ENCODE peak calls at places on chromosomes 16 and 17, in four cellular contexts. One of them, this sample, is unnamed.

GRCh38 chr16:74748042-74748709 is 26.4 kb downstream of the FA2H start:
- DNase-seq in upper lobe of right lung: no peak
- DNase-seq in heart right ventricle: no peak
- DNase-seq in endothelial cell of umbilical vein: no peak
- DNase-seq in this sample: no peak

GRCh38 chr17:40937384-40937819 is at the start of gene KRT23:
- DNase-seq in endothelial cell of umbilical vein: no peak
- DNase-seq in heart right ventricle: no peak
- DNase-seq in upper lobe of right lung: no peak
- DNase-seq in this sample: no peak

GRCh38 chr17:71432378-71433315 is 688.2 kb upstream of the SOX9 start:
- DNase-seq in endothelial cell of umbilical vein: no peak
- DNase-seq in heart right ventricle: no peak
- DNase-seq in upper lobe of right lung: no peak
- DNase-seq in this sample: no peak

GRCh38 chr16:2815299-2815771 is 1.7 kb upstream of the PRSS21 start:
- DNase-seq in heart right ventricle: no peak
- DNase-seq in upper lobe of right lung: peak
- DNase-seq in endothelial cell of umbilical vein: no peak
- DNase-seq in this sample: no peak

GRCh38 chr16:3143598-3144330 is 8.9 kb downstream of the ZNF213 start:
- DNase-seq in heart right ventricle: peak
- DNase-seq in endothelial cell of umbilical vein: no peak
- DNase-seq in upper lobe of right lung: no peak
- DNase-seq in this sample: no peak

GRCh38 chr16:17261197-17261858 is 209.4 kb downstream of the XYLT1 start:
- DNase-seq in heart right ventricle: no peak
- DNase-seq in endothelial cell of umbilical vein: no peak
- DNase-seq in upper lobe of right lung: no peak
- DNase-seq in this sample: peak

GRCh38 chr17:1720856-1721386 is 3.6 kb upstream of the WDR81 start:
- DNase-seq in heart right ventricle: no peak
- DNase-seq in upper lobe of right lung: peak
- DNase-seq in endothelial cell of umbilical vein: peak
- DNase-seq in this sample: peak

GRCh38 chr16:87202346-87202745 is 114.8 kb downstream of the C16orf95 start:
- DNase-seq in endothelial cell of umbilical vein: no peak
- DNase-seq in upper lobe of right lung: no peak
- DNase-seq in heart right ventricle: no peak
- DNase-seq in this sample: no peak

GRCh38 chr16:77721752-77722314 is 481 bp upstream of the NUDT7 start:
- DNase-seq in upper lobe of right lung: no peak
- DNase-seq in heart right ventricle: no peak
- DNase-seq in endothelial cell of umbilical vein: no peak
- DNase-seq in this sample: no peak

GRCh38 chr16:77780378-77780837 is 8.0 kb upstream of the VAT1L start:
- DNase-seq in heart right ventricle: no peak
- DNase-seq in upper lobe of right lung: no peak
- DNase-seq in endothelial cell of umbilical vein: peak
- DNase-seq in this sample: no peak

GRCh38 chr16:20243731-20244281 is 83.5 kb downstream of the GP2 start:
- DNase-seq in heart right ventricle: no peak
- DNase-seq in endothelial cell of umbilical vein: no peak
- DNase-seq in upper lobe of right lung: no peak
- DNase-seq in this sample: peak

GRCh38 chr16:83742076-83742475 is 65.7 kb upstream of the HSBP1 start:
- DNase-seq in upper lobe of right lung: no peak
- DNase-seq in endothelial cell of umbilical vein: no peak
- DNase-seq in heart right ventricle: no peak
- DNase-seq in this sample: no peak

GRCh38 chr16:79402920-79403319 is 197.6 kb downstream of the MAF start:
- DNase-seq in endothelial cell of umbilical vein: no peak
- DNase-seq in heart right ventricle: no peak
- DNase-seq in upper lobe of right lung: no peak
- DNase-seq in this sample: no peak

GRCh38 chr16:11792404-11793260 is 4.4 kb downstream of the ZC3H7A start:
- DNase-seq in heart right ventricle: no peak
- DNase-seq in endothelial cell of umbilical vein: no peak
- DNase-seq in upper lobe of right lung: peak
- DNase-seq in this sample: no peak

GRCh38 chr16:75109732-75110243 is 6.8 kb downstream of the LDHD start:
- DNase-seq in endothelial cell of umbilical vein: no peak
- DNase-seq in upper lobe of right lung: peak
- DNase-seq in heart right ventricle: peak
- DNase-seq in this sample: no peak

GRCh38 chr16:57184890-57185445 is 871 bp downstream of the PSME3IP1 start:
- DNase-seq in upper lobe of right lung: no peak
- DNase-seq in endothelial cell of umbilical vein: peak
- DNase-seq in heart right ventricle: no peak
- DNase-seq in this sample: peak

GRCh38 chr16:30715777-30716445 is 16.9 kb downstream of the SRCAP start:
- DNase-seq in endothelial cell of umbilical vein: no peak
- DNase-seq in heart right ventricle: no peak
- DNase-seq in upper lobe of right lung: no peak
- DNase-seq in this sample: peak

GRCh38 chr16:27778926-27779570 is 229.1 kb downstream of the KATNIP start:
- DNase-seq in upper lobe of right lung: no peak
- DNase-seq in endothelial cell of umbilical vein: no peak
- DNase-seq in heart right ventricle: no peak
- DNase-seq in this sample: no peak

GRCh38 chr17:4594406-4595349 is 10.3 kb downstream of the SMTNL2 start:
- DNase-seq in upper lobe of right lung: peak
- DNase-seq in endothelial cell of umbilical vein: no peak
- DNase-seq in heart right ventricle: no peak
- DNase-seq in this sample: peak

GRCh38 chr17:62648247-62648953 is 20.9 kb downstream of the MRC2 start:
- DNase-seq in endothelial cell of umbilical vein: no peak
- DNase-seq in heart right ventricle: no peak
- DNase-seq in upper lobe of right lung: peak
- DNase-seq in this sample: no peak

GRCh38 chr17:74165811-74166365 is 37.6 kb upstream of the RPL38 start:
- DNase-seq in heart right ventricle: no peak
- DNase-seq in endothelial cell of umbilical vein: no peak
- DNase-seq in upper lobe of right lung: peak
- DNase-seq in this sample: no peak

GRCh38 chr17:7916799-7917198 is 710 bp upstream of the RNF227 start:
- DNase-seq in upper lobe of right lung: no peak
- DNase-seq in endothelial cell of umbilical vein: no peak
- DNase-seq in heart right ventricle: no peak
- DNase-seq in this sample: no peak

GRCh38 chr16:69085032-69085695 is 20.3 kb upstream of the HAS3 start:
- DNase-seq in heart right ventricle: no peak
- DNase-seq in upper lobe of right lung: no peak
- DNase-seq in endothelial cell of umbilical vein: no peak
- DNase-seq in this sample: no peak

GRCh38 chr16:49284962-49285361 is 3.3 kb upstream of the CBLN1 start:
- DNase-seq in upper lobe of right lung: no peak
- DNase-seq in heart right ventricle: no peak
- DNase-seq in endothelial cell of umbilical vein: no peak
- DNase-seq in this sample: no peak

GRCh38 chr16:49281481-49281842 is at the start of gene CBLN1:
- DNase-seq in heart right ventricle: no peak
- DNase-seq in upper lobe of right lung: no peak
- DNase-seq in endothelial cell of umbilical vein: no peak
- DNase-seq in this sample: no peak

GRCh38 chr16:49281843-49282642 is 405 bp upstream of the CBLN1 start:
- DNase-seq in endothelial cell of umbilical vein: peak
- DNase-seq in heart right ventricle: peak
- DNase-seq in upper lobe of right lung: peak
- DNase-seq in this sample: peak

GRCh38 chr16:49282690-49283375 is 1.2 kb upstream of the CBLN1 start:
- DNase-seq in endothelial cell of umbilical vein: no peak
- DNase-seq in upper lobe of right lung: no peak
- DNase-seq in heart right ventricle: peak
- DNase-seq in this sample: no peak

DNA sequence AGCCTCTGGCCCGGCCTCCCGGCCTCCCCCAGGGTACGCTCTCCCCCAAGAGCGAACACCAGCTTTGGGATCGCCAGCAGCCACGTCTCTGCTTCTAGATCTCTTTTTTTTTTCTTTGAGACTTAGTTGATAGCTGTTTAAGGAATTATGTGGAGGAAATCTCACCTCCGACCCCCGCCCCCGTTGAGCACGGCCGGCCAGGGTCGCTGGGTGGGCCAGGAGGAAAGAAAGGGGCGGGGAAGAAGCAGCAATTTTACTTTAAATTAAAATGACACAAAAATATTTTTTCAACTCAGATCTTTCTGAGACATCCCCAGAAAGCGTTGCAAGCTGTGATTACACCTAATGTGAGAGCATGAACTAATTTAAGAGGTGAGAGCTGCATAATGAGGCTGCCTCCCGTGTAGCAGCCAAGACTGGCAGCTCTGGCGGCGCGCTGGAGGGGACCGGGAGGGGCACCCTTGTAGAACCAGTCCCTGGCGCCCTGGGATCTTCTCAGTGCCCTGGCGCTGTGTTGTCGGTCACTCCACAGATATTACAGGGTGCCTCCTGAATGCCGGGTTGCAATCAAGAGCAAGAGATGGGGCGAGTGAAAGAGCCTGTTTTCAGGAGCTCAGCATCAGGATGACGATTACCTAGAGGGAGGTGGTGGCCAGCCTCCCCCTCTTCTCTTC is 1.9 kb upstream of the CBLN1 start:
- DNase-seq in endothelial cell of umbilical vein: no peak
- DNase-seq in heart right ventricle: no peak
- DNase-seq in upper lobe of right lung: no peak
- DNase-seq in this sample: no peak
- H3K4me3 ChIP-seq in endothelial cell of umbilical vein: no peak
- H3K4me3 ChIP-seq in heart right ventricle: peak
- H3K4me3 ChIP-seq in upper lobe of right lung: no peak
- H3K4me3 ChIP-seq in this sample: no peak

DNA sequence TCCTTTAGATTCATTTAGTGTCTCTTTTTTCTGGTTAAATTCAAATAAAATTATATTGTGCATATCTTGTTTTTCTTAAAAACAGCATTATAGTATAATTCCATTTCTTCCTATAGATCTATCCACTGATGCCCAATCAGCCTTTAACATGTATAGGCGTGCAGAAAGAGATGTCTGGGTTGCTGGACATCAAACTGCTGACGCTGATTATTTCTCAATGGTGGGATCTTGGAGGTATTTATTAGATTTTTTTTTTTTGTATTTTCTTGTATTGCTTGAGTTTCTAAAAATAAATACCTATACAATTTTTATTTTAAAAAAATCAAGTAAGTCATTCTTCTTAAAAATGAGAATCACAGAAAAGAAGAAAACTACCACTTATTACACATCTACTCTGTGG is 50.9 kb downstream of the COG7 start:
- DNase-seq in heart right ventricle: no peak
- DNase-seq in upper lobe of right lung: no peak
- DNase-seq in endothelial cell of umbilical vein: no peak
- DNase-seq in this sample: no peak
- TF ChIP-seq CTCF in heart right ventricle: no peak
- TF ChIP-seq CTCF in upper lobe of right lung: no peak
- TF ChIP-seq CTCF in endothelial cell of umbilical vein: no peak
- TF ChIP-seq CTCF in this sample: no peak

DNA sequence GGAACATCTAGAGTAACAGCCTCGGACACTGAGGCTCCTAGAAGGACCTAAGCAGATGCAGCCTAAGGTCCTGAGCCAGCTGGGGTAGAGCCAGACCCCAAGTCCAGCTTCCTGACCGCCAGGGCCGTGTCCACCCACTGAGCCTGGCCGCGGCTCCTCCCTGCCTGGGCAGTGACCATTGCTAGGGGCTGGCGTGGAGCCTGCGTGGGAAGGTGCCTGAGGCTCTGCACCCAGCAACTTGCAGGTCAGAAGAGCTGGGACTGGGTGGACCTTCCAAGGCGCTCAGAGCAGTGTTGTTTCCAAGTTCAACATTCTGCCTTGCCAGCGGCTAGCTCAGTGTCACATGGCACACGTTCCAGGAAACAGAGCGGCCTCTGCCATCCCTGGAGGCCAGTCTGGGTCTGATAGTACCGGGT is 209.6 kb upstream of the CIBAR2 start:
- DNase-seq in endothelial cell of umbilical vein: peak
- DNase-seq in heart right ventricle: peak
- DNase-seq in upper lobe of right lung: peak
- DNase-seq in this sample: no peak
- H3K4me3 ChIP-seq in endothelial cell of umbilical vein: no peak
- H3K4me3 ChIP-seq in heart right ventricle: no peak
- H3K4me3 ChIP-seq in upper lobe of right lung: no peak
- H3K4me3 ChIP-seq in this sample: no peak

GRCh38 chr17:48163809-48164208 is 56.2 kb downstream of the SNX11 start:
- DNase-seq in endothelial cell of umbilical vein: no peak
- DNase-seq in heart right ventricle: no peak
- DNase-seq in upper lobe of right lung: no peak
- DNase-seq in this sample: no peak
- TF ChIP-seq CTCF in endothelial cell of umbilical vein: no peak
- TF ChIP-seq CTCF in heart right ventricle: no peak
- TF ChIP-seq CTCF in upper lobe of right lung: no peak
- TF ChIP-seq CTCF in this sample: no peak

GRCh38 chr17:45022288-45022648 is 29.2 kb downstream of the DCAKD start:
- DNase-seq in upper lobe of right lung: no peak
- DNase-seq in endothelial cell of umbilical vein: no peak
- DNase-seq in heart right ventricle: no peak
- DNase-seq in this sample: no peak
- H3K4me3 ChIP-seq in upper lobe of right lung: no peak
- H3K4me3 ChIP-seq in endothelial cell of umbilical vein: no peak
- H3K4me3 ChIP-seq in heart right ventricle: no peak
- H3K4me3 ChIP-seq in this sample: no peak